ENCODE peak calls at places on chromosomes 6 and 20, in five cellular contexts. F, K, N, W and D are unnamed samples.

GRCh38 chr6:14612016-14612415 is 494.4 kb downstream of the CD83 start:
- DNase-seq in F (no peak), K (peak), N (no peak), W (no peak), D (no peak)

GRCh38 chr6:28424163-28424562 is 19.1 kb downstream of the ZSCAN23 start:
- DNase-seq in F (no peak), K (no peak), N (no peak), W (no peak), D (no peak)

GRCh38 chr6:83193747-83194582 is 808 bp downstream of the RWDD2A start:
- DNase-seq in F (peak), K (no peak), N (peak), W (no peak), D (peak)

GRCh38 chr20:2261105-2261504 is 34.7 kb upstream of the TGM3 start:
- DNase-seq in F (no peak), K (no peak), N (peak), W (no peak), D (no peak)

GRCh38 chr20:24587384-24588046 is 118.1 kb downstream of the SYNDIG1 start:
- DNase-seq in F (peak), K (no peak), N (no peak), W (no peak), D (no peak)

GRCh38 chr6:137488736-137489409 is 5.3 kb downstream of the OLIG3 start:
- DNase-seq in F (no peak), K (no peak), N (no peak), W (no peak), D (no peak)

GRCh38 chr6:43840490-43841218 is 70.6 kb downstream of the VEGFA start:
- DNase-seq in F (peak), K (peak), N (no peak), W (no peak), D (no peak)

GRCh38 chr20:57659789-57660509 is 39.7 kb upstream of the ZBP1 start:
- DNase-seq in F (peak), K (no peak), N (peak), W (no peak), D (no peak)

GRCh38 chr20:16761305-16761829 is 13.2 kb downstream of the OTOR start:
- DNase-seq in F (no peak), K (peak), N (peak), W (peak), D (peak)

GRCh38 chr6:88246654-88247053 is 80.5 kb upstream of the CNR1 start:
- DNase-seq in F (no peak), K (no peak), N (no peak), W (no peak), D (no peak)

GRCh38 chr20:17843246-17844132 is 125.1 kb downstream of the SNX5 start:
- DNase-seq in F (peak), K (peak), N (peak), W (peak), D (no peak)

GRCh38 chr6:42569102-42570028 is 5.5 kb downstream of the UBR2 start:
- DNase-seq in F (no peak), K (peak), N (no peak), W (peak), D (no peak)

GRCh38 chr6:115545410-115545986 is 515.2 kb downstream of the FRK start:
- DNase-seq in F (peak), K (no peak), N (no peak), W (no peak), D (no peak)

GRCh38 chr6:128282956-128283355 is 237.4 kb downstream of the PTPRK start:
- DNase-seq in F (no peak), K (no peak), N (no peak), W (no peak), D (no peak)

GRCh38 chr20:17556842-17557674 is 12.8 kb upstream of the DSTN start:
- DNase-seq in F (no peak), K (no peak), N (no peak), W (no peak), D (no peak)

GRCh38 chr6:89818977-89819335 is 638 bp downstream of the MDN1 start:
- DNase-seq in F (no peak), K (no peak), N (no peak), W (no peak), D (peak)

GRCh38 chr6:49551126-49551865 is 828 bp downstream of the C6orf141 start:
- DNase-seq in F (no peak), K (no peak), N (peak), W (no peak), D (no peak)

GRCh38 chr6:75244063-75244575 is 518 bp upstream of the COX7A2 start:
- DNase-seq in F (no peak), K (no peak), N (no peak), W (no peak), D (no peak)

GRCh38 chr6:147711511-147711910 is 203.0 kb downstream of the SAMD5 start:
- DNase-seq in F (no peak), K (peak), N (no peak), W (peak), D (no peak)

GRCh38 chr6:149716181-149716580 is 1.7 kb downstream of the LATS1 start:
- DNase-seq in F (no peak), K (no peak), N (no peak), W (no peak), D (no peak)

GRCh38 chr20:59165794-59166709 is 2.4 kb downstream of the ZNF831 start:
- DNase-seq in F (no peak), K (no peak), N (no peak), W (no peak), D (peak)

GRCh38 chr6:81614292-81614691 is 138.2 kb downstream of the TENT5A start:
- DNase-seq in F (no peak), K (no peak), N (no peak), W (no peak), D (no peak)

GRCh38 chr20:62357681-62358080 is 9.4 kb downstream of the LAMA5 start:
- DNase-seq in F (no peak), K (no peak), N (no peak), W (no peak), D (no peak)

GRCh38 chr6:3284436-3284876 is 25.7 kb downstream of the PSMG4 start:
- DNase-seq in F (no peak), K (no peak), N (no peak), W (no peak), D (no peak)